ENCODE peak calls at places on chromosomes 4 and X, in five cellular contexts. One of them, this sample, is unnamed.

GRCh38 chrX:131791608-131792355 is 231.3 kb upstream of the STK26 start:
- DNase-seq in HepG2: no peak
- DNase-seq in K562: no peak
- DNase-seq in GM12878: no peak
- DNase-seq in H1: no peak
- DNase-seq in this sample: no peak

GRCh38 chr4:20809796-20810195 is 109.5 kb downstream of the PACRGL start:
- DNase-seq in HepG2: peak
- DNase-seq in K562: no peak
- DNase-seq in GM12878: no peak
- DNase-seq in H1: no peak
- DNase-seq in this sample: peak

GRCh38 chrX:20374866-20375530 is 108.3 kb upstream of the RPS6KA3 start:
- DNase-seq in HepG2: peak
- DNase-seq in K562: no peak
- DNase-seq in GM12878: no peak
- DNase-seq in H1: no peak
- DNase-seq in this sample: no peak

GRCh38 chrX:1384738-1385250 is 7.1 kb downstream of the SLC25A6 start:
- DNase-seq in HepG2: no peak
- DNase-seq in K562: no peak
- DNase-seq in GM12878: no peak
- DNase-seq in H1: peak
- DNase-seq in this sample: no peak

GRCh38 chr4:138576684-138577083 is 334.5 kb upstream of the SLC7A11 start:
- DNase-seq in HepG2: peak
- DNase-seq in K562: peak
- DNase-seq in GM12878: no peak
- DNase-seq in H1: no peak
- DNase-seq in this sample: peak

GRCh38 chr4:99572527-99573240 is 1.9 kb upstream of the MTTP start:
- DNase-seq in HepG2: no peak
- DNase-seq in K562: no peak
- DNase-seq in GM12878: no peak
- DNase-seq in H1: no peak
- DNase-seq in this sample: no peak

GRCh38 chrX:116204947-116205346 is 34.4 kb downstream of the AGTR2 start:
- DNase-seq in HepG2: peak
- DNase-seq in K562: peak
- DNase-seq in GM12878: no peak
- DNase-seq in H1: no peak
- DNase-seq in this sample: peak

GRCh38 chr4:41611881-41612871 is 74.2 kb downstream of the LIMCH1 start:
- DNase-seq in HepG2: no peak
- DNase-seq in K562: no peak
- DNase-seq in GM12878: no peak
- DNase-seq in H1: no peak
- DNase-seq in this sample: no peak

GRCh38 chrX:1464282-1465131 is 11.8 kb upstream of the ASMTL start:
- DNase-seq in HepG2: no peak
- DNase-seq in K562: no peak
- DNase-seq in GM12878: no peak
- DNase-seq in H1: peak
- DNase-seq in this sample: no peak

GRCh38 chrX:81414630-81415029 is 212.7 kb downstream of the SH3BGRL start:
- DNase-seq in HepG2: no peak
- DNase-seq in K562: no peak
- DNase-seq in GM12878: no peak
- DNase-seq in H1: no peak
- DNase-seq in this sample: no peak

GRCh38 chr4:21380861-21381260 is 567.7 kb downstream of the KCNIP4 start:
- DNase-seq in HepG2: no peak
- DNase-seq in K562: no peak
- DNase-seq in GM12878: no peak
- DNase-seq in H1: no peak
- DNase-seq in this sample: no peak

GRCh38 chr4:8746523-8747466 is 124.8 kb downstream of the HMX1 start:
- DNase-seq in HepG2: no peak
- DNase-seq in K562: no peak
- DNase-seq in GM12878: no peak
- DNase-seq in H1: peak
- DNase-seq in this sample: no peak

GRCh38 chr4:127370495-127371069 is 262.2 kb upstream of the INTU start:
- DNase-seq in HepG2: no peak
- DNase-seq in K562: no peak
- DNase-seq in GM12878: no peak
- DNase-seq in H1: no peak
- DNase-seq in this sample: no peak

GRCh38 chr4:75953509-75953908 is 12.7 kb upstream of the NAAA start:
- DNase-seq in HepG2: no peak
- DNase-seq in K562: no peak
- DNase-seq in GM12878: no peak
- DNase-seq in H1: no peak
- DNase-seq in this sample: no peak

GRCh38 chrX:125203737-125204578 is 115.7 kb upstream of the TEX13C start:
- DNase-seq in HepG2: no peak
- DNase-seq in K562: no peak
- DNase-seq in GM12878: no peak
- DNase-seq in H1: no peak
- DNase-seq in this sample: no peak

GRCh38 chrX:141903400-141904155 is at the start of gene MAGEC1:
- DNase-seq in HepG2: no peak
- DNase-seq in K562: peak
- DNase-seq in GM12878: no peak
- DNase-seq in H1: no peak
- DNase-seq in this sample: no peak

GRCh38 chrX:71320126-71320525 is 18.6 kb downstream of the ITGB1BP2 start:
- DNase-seq in HepG2: no peak
- DNase-seq in K562: no peak
- DNase-seq in GM12878: no peak
- DNase-seq in H1: no peak
- DNase-seq in this sample: no peak

DNA sequence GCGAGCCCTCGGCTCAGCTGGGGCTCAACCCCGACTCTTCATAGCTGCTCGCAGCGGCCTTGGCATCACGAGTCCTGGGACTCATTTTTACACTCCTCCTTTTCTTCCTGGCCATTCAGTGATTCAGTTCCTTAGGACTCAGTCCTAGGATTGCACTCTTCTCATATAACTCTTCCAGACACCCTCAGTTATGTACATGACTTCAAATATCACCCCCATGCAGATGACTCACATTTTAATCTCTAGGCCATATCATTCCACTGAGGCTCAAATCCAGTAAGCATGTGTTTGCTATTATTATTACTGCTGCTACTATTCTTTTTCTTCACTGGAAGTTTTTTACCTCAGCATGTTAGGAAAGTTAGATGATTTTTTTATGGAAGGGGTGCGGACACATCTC is 14.4 kb downstream of the ITGB1BP2 start:
- DNase-seq in HepG2: no peak
- DNase-seq in K562: no peak
- DNase-seq in GM12878: no peak
- DNase-seq in H1: no peak
- DNase-seq in this sample: no peak
- H3K27ac ChIP-seq in HepG2: no peak
- H3K27ac ChIP-seq in K562: no peak
- H3K27ac ChIP-seq in GM12878: no peak
- H3K27ac ChIP-seq in H1: no peak
- H3K27ac ChIP-seq in this sample: no peak

GRCh38 chr4:90127223-90127705 is at the start of gene CCSER1:
- DNase-seq in HepG2: no peak
- DNase-seq in K562: no peak
- DNase-seq in GM12878: no peak
- DNase-seq in H1: peak
- DNase-seq in this sample: peak
- TF ChIP-seq POLR2A in HepG2: no peak
- TF ChIP-seq POLR2A in K562: no peak
- TF ChIP-seq POLR2A in GM12878: peak
- TF ChIP-seq POLR2A in H1: peak
- TF ChIP-seq POLR2A in this sample: peak

GRCh38 chrX:74291577-74291963 is 12.4 kb upstream of the ZCCHC13 start:
- DNase-seq in HepG2: no peak
- DNase-seq in K562: peak
- DNase-seq in GM12878: no peak
- DNase-seq in H1: no peak
- DNase-seq in this sample: no peak

GRCh38 chrX:74297766-74298165 is 6.2 kb upstream of the ZCCHC13 start:
- DNase-seq in HepG2: no peak
- DNase-seq in K562: no peak
- DNase-seq in GM12878: no peak
- DNase-seq in H1: no peak
- DNase-seq in this sample: no peak

GRCh38 chrX:74295102-74295501 is 8.9 kb upstream of the ZCCHC13 start:
- DNase-seq in HepG2: no peak
- DNase-seq in K562: no peak
- DNase-seq in GM12878: no peak
- DNase-seq in H1: no peak
- DNase-seq in this sample: no peak

GRCh38 chrX:74291964-74292891 is 11.8 kb upstream of the ZCCHC13 start:
- DNase-seq in HepG2: peak
- DNase-seq in K562: peak
- DNase-seq in GM12878: peak
- DNase-seq in H1: peak
- DNase-seq in this sample: peak

GRCh38 chrX:74293343-74293946 is 10.5 kb upstream of the ZCCHC13 start:
- DNase-seq in HepG2: peak
- DNase-seq in K562: peak
- DNase-seq in GM12878: no peak
- DNase-seq in H1: peak
- DNase-seq in this sample: peak
- TF ChIP-seq ZNF274 in HepG2: no peak
- TF ChIP-seq ZNF274 in K562: no peak
- TF ChIP-seq ZNF274 in GM12878: no peak
- TF ChIP-seq ZNF274 in H1: no peak
- TF ChIP-seq ZNF274 in this sample: no peak

GRCh38 chrX:97401154-97401553 is 517.4 kb downstream of the RPA4 start:
- DNase-seq in HepG2: peak
- DNase-seq in K562: no peak
- DNase-seq in GM12878: peak
- DNase-seq in H1: no peak
- DNase-seq in this sample: no peak

GRCh38 chrX:97398030-97398551 is 514.4 kb downstream of the RPA4 start:
- DNase-seq in HepG2: no peak
- DNase-seq in K562: no peak
- DNase-seq in GM12878: peak
- DNase-seq in H1: no peak
- DNase-seq in this sample: no peak

GRCh38 chrX:97400492-97400891 is 516.8 kb downstream of the RPA4 start:
- DNase-seq in HepG2: no peak
- DNase-seq in K562: no peak
- DNase-seq in GM12878: no peak
- DNase-seq in H1: no peak
- DNase-seq in this sample: no peak

GRCh38 chrX:97397371-97397770 is 513.7 kb downstream of the RPA4 start:
- DNase-seq in HepG2: no peak
- DNase-seq in K562: no peak
- DNase-seq in GM12878: no peak
- DNase-seq in H1: no peak
- DNase-seq in this sample: no peak

DNA sequence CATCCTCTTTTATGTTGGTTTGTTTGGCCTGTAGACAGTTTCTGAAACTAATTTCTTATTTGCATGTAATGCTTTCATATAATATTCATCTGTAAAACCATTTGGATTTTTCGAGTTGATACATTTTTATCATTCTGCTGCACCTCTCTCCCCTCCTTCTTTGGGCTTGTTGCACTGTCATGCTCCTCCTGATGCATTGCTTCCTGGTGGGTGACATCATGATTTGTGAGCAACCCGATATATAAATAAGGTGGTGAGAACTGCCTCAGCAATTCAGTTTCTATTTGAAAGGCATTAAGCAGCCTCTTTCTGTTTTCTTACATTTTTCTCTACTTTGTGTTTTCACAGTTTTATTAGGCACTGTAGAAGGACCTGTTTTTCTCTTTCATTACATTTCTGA is 515.7 kb downstream of the RPA4 start:
- DNase-seq in HepG2: no peak
- DNase-seq in K562: no peak
- DNase-seq in GM12878: peak
- DNase-seq in H1: no peak
- DNase-seq in this sample: no peak
- H3K27ac ChIP-seq in HepG2: no peak
- H3K27ac ChIP-seq in K562: no peak
- H3K27ac ChIP-seq in GM12878: peak
- H3K27ac ChIP-seq in H1: no peak
- H3K27ac ChIP-seq in this sample: no peak

GRCh38 chr4:70240192-70240591 is 2.2 kb upstream of the CSN3 start:
- DNase-seq in HepG2: peak
- DNase-seq in K562: no peak
- DNase-seq in GM12878: no peak
- DNase-seq in H1: no peak
- DNase-seq in this sample: no peak
- TF ChIP-seq POLR2A in HepG2: no peak
- TF ChIP-seq POLR2A in K562: no peak
- TF ChIP-seq POLR2A in GM12878: no peak
- TF ChIP-seq POLR2A in H1: no peak
- TF ChIP-seq POLR2A in this sample: no peak

DNA sequence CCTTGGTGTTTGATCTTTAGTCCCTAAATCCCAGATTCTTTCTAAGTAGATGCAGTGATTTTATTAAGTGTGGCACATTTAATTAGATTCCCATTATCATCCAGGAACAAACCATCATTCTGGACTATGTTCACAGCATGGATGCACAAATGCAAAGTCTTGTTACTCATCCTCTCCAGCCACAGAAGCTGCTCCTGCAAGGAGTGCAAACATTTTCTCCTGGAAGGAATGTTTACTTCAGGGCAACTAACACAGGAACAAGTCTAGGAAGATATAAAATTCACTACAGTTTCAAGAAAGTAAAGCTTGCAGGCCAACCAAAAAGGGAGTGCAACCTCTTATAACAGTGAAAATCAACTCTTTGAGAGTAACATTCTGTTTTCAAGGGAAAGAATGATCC is 106.0 kb downstream of the IQCM start:
- DNase-seq in HepG2: no peak
- DNase-seq in K562: no peak
- DNase-seq in GM12878: no peak
- DNase-seq in H1: no peak
- DNase-seq in this sample: no peak
- TF ChIP-seq ZNF274 in HepG2: no peak
- TF ChIP-seq ZNF274 in K562: no peak
- TF ChIP-seq ZNF274 in GM12878: no peak
- TF ChIP-seq ZNF274 in H1: no peak
- TF ChIP-seq ZNF274 in this sample: no peak

GRCh38 chr4:6280365-6280996 is 10.8 kb downstream of the WFS1 start:
- DNase-seq in HepG2: no peak
- DNase-seq in K562: no peak
- DNase-seq in GM12878: no peak
- DNase-seq in H1: no peak
- DNase-seq in this sample: no peak

GRCh38 chr4:6277935-6278800 is 8.5 kb downstream of the WFS1 start:
- DNase-seq in HepG2: no peak
- DNase-seq in K562: no peak
- DNase-seq in GM12878: no peak
- DNase-seq in H1: no peak
- DNase-seq in this sample: no peak

GRCh38 chr4:6277139-6277802 is 7.6 kb downstream of the WFS1 start:
- DNase-seq in HepG2: peak
- DNase-seq in K562: no peak
- DNase-seq in GM12878: no peak
- DNase-seq in H1: no peak
- DNase-seq in this sample: no peak

GRCh38 chr4:6279582-6280289 is 10.1 kb downstream of the WFS1 start:
- DNase-seq in HepG2: no peak
- DNase-seq in K562: no peak
- DNase-seq in GM12878: no peak
- DNase-seq in H1: no peak
- DNase-seq in this sample: no peak

GRCh38 chr4:6278801-6279197 is 9.1 kb downstream of the WFS1 start:
- DNase-seq in HepG2: peak
- DNase-seq in K562: peak
- DNase-seq in GM12878: peak
- DNase-seq in H1: no peak
- DNase-seq in this sample: no peak
- H3K27ac ChIP-seq in HepG2: peak
- H3K27ac ChIP-seq in K562: no peak
- H3K27ac ChIP-seq in GM12878: no peak
- H3K27ac ChIP-seq in H1: no peak
- H3K27ac ChIP-seq in this sample: no peak

This sample was measured in HCT116.